ENCODE peak calls at places on chromosomes 4 and X, in nine cellular contexts. S, T, R, L, E, C, N, Y and D are unnamed samples.

GRCh38 chr4:84497220-84497834 is 1.8 kb downstream of the NKX6-1 start:
- DNase-seq in S (no peak), T (peak; percentile 34), R (no peak), L (no peak), E (no peak), C (no peak), N (no peak), Y (no peak), D (no peak)

GRCh38 chr4:89438102-89438831 is 130.7 kb upstream of the GPRIN3 start:
- DNase-seq in S (peak; percentile 65), T (peak; percentile 92), R (peak; percentile 30), L (no peak), E (peak; percentile 14), C (peak; percentile 42), N (no peak), Y (peak; percentile 23), D (no peak)

GRCh38 chr4:14985843-14986242 is 16.4 kb upstream of the CPEB2 start:
- DNase-seq in S (no peak), T (no peak), R (no peak), L (no peak), E (no peak), C (no peak), N (no peak), Y (no peak), D (no peak)

GRCh38 chr4:174674305-174674840 is 152.1 kb upstream of the HPGD start:
- DNase-seq in S (no peak), T (no peak), R (no peak), L (no peak), E (no peak), C (no peak), N (no peak), Y (no peak), D (no peak)

GRCh38 chr4:180827193-180827592 is 1416.0 kb upstream of the TENM3 start:
- DNase-seq in S (no peak), T (peak; percentile 12), R (no peak), L (no peak), E (no peak), C (no peak), N (no peak), Y (peak; percentile 5), D (no peak)

GRCh38 chr4:184534511-184535391 is 60.4 kb upstream of the IRF2 start:
- DNase-seq in S (no peak), T (peak; percentile 31), R (no peak), L (no peak), E (no peak), C (peak; percentile 71), N (no peak), Y (peak; percentile 43), D (no peak)

GRCh38 chrX:115911967-115912366 is 258.6 kb upstream of the AGTR2 start:
- DNase-seq in S (no peak), T (no peak), R (no peak), L (no peak), E (no peak), C (no peak), N (no peak), Y (no peak), D (no peak)

GRCh38 chr4:34108456-34108855 is 2135.9 kb downstream of the ARAP2 start:
- DNase-seq in S (no peak), T (no peak), R (no peak), L (no peak), E (no peak), C (no peak), N (no peak), Y (no peak), D (no peak)

GRCh38 chr4:145480257-145480656 is 1.4 kb upstream of the SMAD1 start:
- DNase-seq in S (no peak), T (no peak), R (no peak), L (no peak), E (no peak), C (no peak), N (no peak), Y (no peak), D (no peak)

GRCh38 chr4:98446499-98447375 is 185.6 kb downstream of the RAP1GDS1 start:
- DNase-seq in S (peak; percentile 90), T (no peak), R (peak; percentile 45), L (no peak), E (no peak), C (no peak), N (no peak), Y (no peak), D (peak; percentile 62)

GRCh38 chr4:19748470-19748869 is 503.2 kb upstream of the SLIT2 start:
- DNase-seq in S (no peak), T (no peak), R (peak; percentile 14), L (peak; percentile 69), E (no peak), C (peak; percentile 7), N (peak; percentile 84), Y (no peak), D (peak; percentile 20)

GRCh38 chr4:189285377-189285776 is 655.3 kb upstream of the FRG1 start:
- DNase-seq in S (no peak), T (peak; percentile 51), R (no peak), L (no peak), E (peak; percentile 2), C (no peak), N (no peak), Y (no peak), D (no peak)

GRCh38 chrX:70755850-70756249 is 152.7 kb downstream of the TEX11 start:
- DNase-seq in S (peak; percentile 73), T (peak; percentile 62), R (no peak), L (no peak), E (peak; percentile 6), C (no peak), N (no peak), Y (no peak), D (no peak)

GRCh38 chr4:26171953-26172352 is 148.9 kb upstream of the RBPJ start:
- DNase-seq in S (no peak), T (no peak), R (no peak), L (no peak), E (no peak), C (no peak), N (no peak), Y (no peak), D (no peak)

DNA sequence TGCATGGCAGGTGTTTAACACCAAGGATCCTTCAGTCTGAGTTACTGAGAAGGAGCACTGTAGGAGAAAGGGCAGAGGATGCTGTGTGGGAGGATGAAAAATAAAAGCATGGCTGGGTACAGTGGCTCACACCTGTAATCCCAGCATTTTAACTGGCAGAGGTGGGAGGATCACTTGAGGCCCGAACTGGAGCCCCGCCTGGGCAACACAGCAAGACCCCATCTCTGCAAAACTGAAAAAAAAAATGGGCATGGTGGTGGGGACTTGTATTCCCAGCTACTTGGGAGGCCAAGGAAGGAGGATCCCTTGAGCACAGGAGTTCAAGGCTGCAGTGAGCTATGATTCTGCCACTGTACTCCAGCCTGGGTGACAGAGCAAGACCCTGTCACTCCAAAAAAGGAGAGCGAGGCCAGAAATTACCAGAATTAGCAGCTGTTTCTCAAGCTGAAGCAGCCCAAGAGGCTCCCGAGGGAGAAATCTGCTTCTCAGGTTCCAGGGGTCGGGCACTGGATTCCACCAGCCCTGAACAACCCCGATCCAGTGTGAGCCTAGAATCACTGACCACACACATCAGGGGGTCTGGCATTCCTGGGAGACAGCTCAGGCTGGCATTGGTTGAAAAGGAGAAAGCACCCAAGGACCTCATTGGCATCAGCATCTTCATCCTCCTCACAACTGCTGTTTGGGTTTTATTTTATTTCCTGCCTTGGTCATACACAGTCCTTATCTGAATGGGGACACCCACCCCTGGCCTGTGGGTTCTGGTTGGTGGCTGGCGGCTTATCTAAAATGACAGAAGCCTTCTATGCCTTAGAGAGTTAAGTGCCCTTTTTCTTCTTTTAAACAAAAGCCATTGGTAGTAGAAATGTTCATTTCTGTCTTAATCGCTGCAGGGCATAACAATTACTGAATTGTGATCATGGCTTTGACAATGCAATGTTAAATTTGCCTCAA is 66.3 kb upstream of the TRIM2 start:
- DNase-seq in S (no peak), T (no peak), R (no peak), L (no peak), E (peak; percentile 49), C (no peak), N (no peak), Y (no peak), D (no peak)
- H3K4me3 ChIP-seq in S (no peak overlapping the region), T (no peak overlapping the region), R (no peak overlapping the region), L (no peak overlapping the region), E (no peak overlapping the region), C (no peak overlapping the region), N (no peak overlapping the region), Y (no peak overlapping the region), D (no peak overlapping the region)

DNA sequence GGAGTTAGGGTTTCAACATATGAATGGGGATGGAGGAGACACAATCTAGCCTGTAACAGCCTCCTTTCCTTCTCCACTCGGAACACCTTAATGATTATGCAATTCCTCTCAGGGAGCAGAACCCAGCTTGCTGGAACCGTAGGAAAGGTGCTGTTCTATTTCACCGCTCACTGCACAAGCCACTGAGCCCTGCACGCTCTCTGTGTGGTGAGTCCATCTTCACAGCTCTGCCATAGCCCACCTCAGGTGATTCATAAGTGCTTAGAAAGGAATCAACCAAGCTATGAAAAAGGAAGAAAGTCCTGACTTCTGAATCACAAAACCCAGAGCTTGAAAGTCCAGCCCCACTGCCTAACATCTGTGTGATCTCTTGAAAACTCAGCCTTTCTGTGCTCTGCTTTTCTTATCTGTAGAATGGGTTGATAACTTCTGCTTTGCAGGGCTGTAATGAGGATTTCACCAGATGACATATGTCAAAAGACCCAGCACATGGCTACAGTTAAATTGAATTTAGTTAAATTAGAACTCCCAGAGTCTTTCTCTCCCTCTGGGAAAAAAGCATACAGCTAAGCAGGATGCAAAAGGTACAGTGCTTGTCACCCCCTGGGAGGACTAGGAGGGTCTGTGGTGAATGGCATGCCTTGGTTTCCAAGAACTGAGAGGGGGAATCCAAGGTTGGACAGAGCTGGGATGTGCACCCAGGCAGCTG is 91.6 kb downstream of the WFS1 start:
- DNase-seq in S (no peak), T (no peak), R (no peak), L (no peak), E (no peak), C (no peak), N (no peak), Y (no peak), D (no peak)
- H3K27ac ChIP-seq in S (no peak overlapping the region), T (no peak overlapping the region), R (no peak overlapping the region), L (no peak overlapping the region), E (no peak overlapping the region), C (no peak overlapping the region), N (no peak overlapping the region), Y (no peak overlapping the region), D (no peak overlapping the region)

GRCh38 chrX:40167240-40168182 is 69.8 kb upstream of the BCOR start:
- DNase-seq in S (peak; percentile 80), T (peak; percentile 85), R (peak; percentile 44), L (no peak), E (peak; percentile 16), C (no peak), N (peak; percentile 84), Y (no peak), D (no peak)
- TF ChIP-seq POLR2AphosphoS5 in S (no peak), T (no peak), R (no peak), L (no peak), E (no peak), C (no peak), N (peak; percentile 35), Y (no peak), D (no peak)

DNA sequence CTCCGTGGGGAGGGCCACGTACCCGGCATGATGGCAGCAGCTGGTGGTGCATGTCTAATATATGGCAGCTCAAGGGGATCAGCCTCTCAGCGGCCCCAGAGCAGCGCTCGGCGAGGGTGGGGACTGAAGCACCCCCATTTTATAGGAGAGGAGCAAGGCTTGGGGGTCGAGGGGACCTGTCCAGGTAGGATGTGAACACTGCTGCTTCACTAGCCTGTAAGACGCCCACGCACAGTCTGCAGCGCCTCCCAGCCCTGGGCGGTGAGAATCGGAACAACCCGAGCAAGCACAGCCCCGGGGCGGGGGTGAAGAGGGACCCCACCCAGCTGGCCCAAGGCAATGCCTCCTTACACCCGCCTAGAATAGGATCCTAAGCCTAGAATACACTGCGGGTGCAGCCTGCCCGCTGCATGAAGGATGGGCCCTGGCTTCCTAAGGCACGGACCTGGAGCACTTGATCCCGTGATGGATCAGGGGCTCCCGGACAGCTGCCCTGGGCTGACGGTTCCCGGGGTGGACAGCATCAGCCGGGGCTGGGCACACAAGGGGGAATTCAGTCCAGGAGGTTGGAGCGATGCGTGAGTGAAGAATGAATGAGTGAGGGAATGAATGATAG is 17.6 kb downstream of the ADRA2C start:
- DNase-seq in S (no peak), T (peak; percentile 80), R (no peak), L (no peak), E (peak; percentile 67), C (no peak), N (no peak), Y (no peak), D (no peak)
- H3K4me3 ChIP-seq in S (no peak overlapping the region), T (no peak overlapping the region), R (no peak overlapping the region), L (no peak overlapping the region), E (no peak overlapping the region), C (no peak overlapping the region), N (no peak overlapping the region), Y (no peak overlapping the region), D (no peak overlapping the region)